ENCODE peak calls at places on chromosomes 1 and 21, in eight cellular contexts. C is NCI-H1436; T is NCI-H1092; X is fibroblast of lung; J is HFF-Myc; H is ovary; K is central memory CD4-positive, alpha-beta T cell; U is germinal center. M is an unnamed sample.

GRCh38 chr21:14013056-14013603 is 197.6 kb downstream of the LIPI start:
- DNase-seq in C (no peak), T (no peak), X (no peak), J (no peak), H (no peak), K (no peak), U (no peak), M (no peak)

GRCh38 chr1:180962178-180962577 is 49.5 kb downstream of the KIAA1614 start:
- DNase-seq in C (no peak), T (peak; percentile 16), X (no peak), J (no peak), H (no peak), K (no peak), U (no peak), M (no peak)

GRCh38 chr21:29538115-29538514 is 239.4 kb downstream of the BACH1 start:
- DNase-seq in C (no peak), T (no peak), X (peak; percentile 77), J (no peak), H (no peak), K (no peak), U (no peak), M (no peak)

GRCh38 chr1:108703939-108704338 is 8.8 kb upstream of the FNDC7 start:
- DNase-seq in C (no peak), T (no peak), X (no peak), J (no peak), H (no peak), K (peak; percentile 62), U (no peak), M (no peak)

GRCh38 chr21:46155514-46156377 is at the start of gene FTCD:
- DNase-seq in C (no peak), T (no peak), X (no peak), J (no peak), H (no peak), K (no peak), U (no peak), M (no peak)

GRCh38 chr1:168739908-168740307 is 10.9 kb upstream of the DPT start:
- DNase-seq in C (no peak), T (no peak), X (no peak), J (no peak), H (no peak), K (no peak), U (no peak), M (no peak)

GRCh38 chr21:24869862-24870261 is 737.4 kb downstream of the MRPL39 start:
- DNase-seq in C (no peak), T (no peak), X (no peak), J (no peak), H (no peak), K (no peak), U (no peak), M (no peak)

GRCh38 chr1:183812686-183813569 is 8.0 kb downstream of the RGL1 start:
- DNase-seq in C (no peak), T (no peak), X (peak; percentile 76), J (no peak), H (no peak), K (no peak), U (no peak), M (no peak)

GRCh38 chr1:9101510-9102146 is 27.3 kb downstream of the GPR157 start:
- DNase-seq in C (no peak), T (peak; percentile 59), X (peak; percentile 57), J (no peak), H (peak; percentile 54), K (no peak), U (peak; percentile 75), M (no peak)